ENCODE peak calls at places on chromosomes 13 and 19, in eight cellular contexts. Q is RWPE1; W is thyroid gland; M is lung; D is CD8-positive, alpha-beta T cell; A is SK-N-SH; I is tibial artery; H is H1. U is an unnamed sample.
A peak's percentile ranks its signal among the peaks of the same experiment; 100 is the strongest.

GRCh38 chr19:6528544-6529121 is 2.2 kb upstream of the TNFSF9 start:
- DNase-seq in Q (no peak), W (no peak), M (no peak), D (no peak), A (no peak), I (peak; percentile 70), H (no peak), U (no peak)

GRCh38 chr19:11399667-11400066 is 15.6 kb upstream of the EPOR start:
- DNase-seq in Q (no peak), W (no peak), M (no peak), D (no peak), A (no peak), I (no peak), H (no peak), U (no peak)

GRCh38 chr13:28566283-28566682 is 71.4 kb upstream of the FLT1 start:
- DNase-seq in Q (no peak), W (peak; percentile 76), M (no peak), D (no peak), A (no peak), I (no peak), H (no peak), U (no peak)

GRCh38 chr13:83740622-83741021 is 141.7 kb downstream of the SLITRK1 start:
- DNase-seq in Q (no peak), W (no peak), M (no peak), D (no peak), A (no peak), I (no peak), H (no peak), U (no peak)

GRCh38 chr13:94419304-94419943 is 60.1 kb downstream of the DCT start:
- DNase-seq in Q (no peak), W (no peak), M (no peak), D (no peak), A (no peak), I (no peak), H (no peak), U (no peak)

GRCh38 chr19:5170329-5170745 is 170.3 kb downstream of the PTPRS start:
- DNase-seq in Q (no peak), W (peak; percentile 26), M (peak; percentile 36), D (peak; percentile 18), A (peak; percentile 58), I (no peak), H (peak; percentile 95), U (peak; percentile 45)

GRCh38 chr13:36029171-36029570 is 102.0 kb downstream of the DCLK1 start:
- DNase-seq in Q (no peak), W (no peak), M (no peak), D (no peak), A (no peak), I (no peak), H (no peak), U (no peak)

GRCh38 chr19:5292453-5292842 is 48.2 kb downstream of the PTPRS start:
- DNase-seq in Q (peak; percentile 39), W (no peak), M (no peak), D (no peak), A (peak; percentile 93), I (peak; percentile 52), H (no peak), U (no peak)

GRCh38 chr13:52158629-52159158 is 703 bp downstream of the NEK3 start:
- DNase-seq in Q (peak; percentile 22), W (peak; percentile 29), M (no peak), D (no peak), A (peak; percentile 58), I (peak; percentile 45), H (no peak), U (no peak)

GRCh38 chr19:11164879-11165406 is 9.4 kb upstream of the SPC24 start:
- DNase-seq in Q (no peak), W (peak; percentile 30), M (peak; percentile 63), D (no peak), A (no peak), I (peak; percentile 90), H (no peak), U (no peak)

GRCh38 chr19:51000981-51001380 is 423 bp downstream of the KLK8 start:
- DNase-seq in Q (no peak), W (no peak), M (no peak), D (no peak), A (no peak), I (no peak), H (peak; percentile 67), U (no peak)

GRCh38 chr19:51002542-51003311 is 1.3 kb upstream of the KLK8 start:
- DNase-seq in Q (peak; percentile 94), W (no peak), M (no peak), D (no peak), A (peak; percentile 41), I (no peak), H (peak; percentile 83), U (no peak)

GRCh38 chr19:51001495-51001894 is at the start of gene KLK8:
- DNase-seq in Q (no peak), W (no peak), M (no peak), D (no peak), A (no peak), I (no peak), H (no peak), U (no peak)

GRCh38 chr19:51003316-51003715 is 1.9 kb upstream of the KLK8 start:
- DNase-seq in Q (no peak), W (no peak), M (no peak), D (no peak), A (peak; percentile 5), I (no peak), H (no peak), U (no peak)

DNA sequence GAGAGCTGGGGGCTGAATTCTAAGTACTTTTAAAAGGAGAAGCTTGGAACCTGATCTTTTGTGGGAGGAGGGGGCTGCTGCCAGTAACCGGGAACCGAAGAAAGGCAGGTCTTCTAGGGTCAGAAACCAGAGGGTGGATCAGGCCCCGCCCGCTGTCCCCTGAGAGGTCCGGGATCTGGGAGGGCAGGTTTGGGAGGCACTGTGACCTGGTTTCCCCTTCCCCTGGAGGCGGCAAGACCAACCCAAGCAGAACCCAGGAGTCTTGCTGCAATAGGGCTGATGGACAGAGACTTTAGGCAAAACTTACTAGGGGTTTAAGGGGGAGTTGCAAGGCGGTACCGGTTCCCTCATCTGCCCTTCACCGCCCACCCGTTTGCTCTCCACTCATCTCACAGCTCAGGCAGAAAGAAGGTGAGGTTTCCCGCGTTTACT is 713 bp upstream of the KLK8 start:
- DNase-seq in Q (no peak), W (no peak), M (no peak), D (no peak), A (no peak), I (no peak), H (no peak), U (no peak)
- H3K27ac ChIP-seq in Q (no peak overlapping the region), W (no peak overlapping the region), M (no peak overlapping the region), D (no peak overlapping the region), A (no peak overlapping the region), I (no peak overlapping the region), H (peak overlapping the region; percentile 6), U (no peak overlapping the region)

GRCh38 chr13:31119526-31119925 is 42.2 kb downstream of the HSPH1 start:
- DNase-seq in Q (no peak), W (no peak), M (no peak), D (no peak), A (no peak), I (no peak), H (peak; percentile 32), U (no peak)

GRCh38 chr13:31119966-31120733 is 41.6 kb downstream of the HSPH1 start:
- DNase-seq in Q (no peak), W (no peak), M (peak; percentile 26), D (no peak), A (no peak), I (no peak), H (peak; percentile 32), U (no peak)

GRCh38 chr13:31114641-31115040 is 47.1 kb downstream of the HSPH1 start:
- DNase-seq in Q (no peak), W (no peak), M (no peak), D (no peak), A (no peak), I (no peak), H (no peak), U (no peak)

GRCh38 chr13:31115616-31116015 is 46.1 kb downstream of the HSPH1 start:
- DNase-seq in Q (peak; percentile 11), W (no peak), M (no peak), D (no peak), A (no peak), I (no peak), H (no peak), U (no peak)

DNA sequence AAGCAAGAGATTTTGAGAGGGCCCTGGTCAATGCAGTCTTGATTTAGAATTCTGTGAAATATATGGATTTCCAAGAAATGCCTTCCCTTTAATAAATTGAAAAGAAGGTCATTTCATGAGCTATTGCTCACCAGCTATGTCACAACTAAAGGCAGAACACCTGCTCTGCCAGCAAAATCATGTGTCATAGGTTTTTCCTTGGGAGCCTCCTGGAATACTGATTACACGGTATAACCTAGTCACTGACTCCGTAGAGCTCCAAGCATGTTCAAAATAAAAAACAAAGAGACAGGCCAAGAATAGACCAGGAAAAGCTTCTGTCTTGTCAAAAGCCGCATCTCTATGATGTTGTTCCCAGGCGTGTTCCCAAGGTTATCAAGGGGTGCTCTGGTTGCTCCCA is 45.5 kb downstream of the HSPH1 start:
- DNase-seq in Q (peak; percentile 20), W (no peak), M (no peak), D (no peak), A (no peak), I (no peak), H (no peak), U (no peak)
- H3K27ac ChIP-seq in Q (no peak overlapping the region), W (no peak overlapping the region), M (no peak overlapping the region), D (no peak overlapping the region), A (no peak overlapping the region), I (no peak overlapping the region), H (no peak overlapping the region), U (no peak overlapping the region)

GRCh38 chr19:3945838-3946237 is 13.0 kb downstream of the NMRK2 start:
- DNase-seq in Q (no peak), W (no peak), M (no peak), D (no peak), A (no peak), I (no peak), H (no peak), U (no peak)

GRCh38 chr19:3944018-3944721 is 11.3 kb downstream of the NMRK2 start:
- DNase-seq in Q (no peak), W (no peak), M (no peak), D (no peak), A (no peak), I (no peak), H (no peak), U (no peak)

GRCh38 chr19:3942790-3943409 is 10.0 kb downstream of the NMRK2 start:
- DNase-seq in Q (no peak), W (no peak), M (no peak), D (no peak), A (no peak), I (no peak), H (no peak), U (no peak)
- H3K27ac ChIP-seq in Q (no peak overlapping the region), W (no peak overlapping the region), M (no peak overlapping the region), D (no peak overlapping the region), A (no peak overlapping the region), I (no peak overlapping the region), H (no peak overlapping the region), U (no peak overlapping the region)

DNA sequence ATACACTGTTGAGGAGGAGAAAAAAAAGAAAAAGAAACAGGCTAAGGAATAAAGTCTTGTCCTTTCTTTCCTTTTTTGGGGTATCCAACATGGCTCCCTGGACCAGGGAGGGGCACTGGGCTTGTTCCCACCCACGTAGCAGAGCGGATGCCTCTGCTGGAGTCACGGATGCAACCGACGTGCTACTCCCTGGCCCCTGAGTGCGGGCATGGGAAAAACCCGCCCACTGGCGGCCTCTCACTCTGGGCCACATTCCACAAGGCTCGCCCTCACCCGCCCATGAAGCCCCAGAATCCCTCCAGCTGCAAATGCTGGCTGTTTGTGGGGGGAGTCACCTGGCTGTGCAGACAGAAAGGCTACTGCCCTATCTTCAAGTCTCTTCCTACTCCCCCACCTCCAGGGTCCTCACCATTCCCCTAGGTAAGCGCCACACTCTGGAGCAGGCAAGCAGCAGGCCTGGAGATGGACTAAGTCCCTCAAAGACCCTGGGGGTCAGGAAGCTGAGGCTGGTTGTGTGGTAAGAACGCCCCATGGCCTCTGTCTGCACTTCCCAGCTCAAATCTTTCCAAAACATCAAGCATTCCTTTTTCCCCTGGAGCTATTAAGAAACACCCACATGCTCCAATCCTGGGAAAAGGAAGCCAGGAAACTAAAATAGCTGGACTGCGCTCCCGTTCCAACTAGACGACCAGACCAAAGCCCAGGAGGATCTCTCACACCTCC is 17.8 kb upstream of the EPHX3 start:
- DNase-seq in Q (peak; percentile 89), W (peak; percentile 35), M (no peak), D (no peak), A (no peak), I (peak; percentile 78), H (no peak), U (no peak)
- H3K27ac ChIP-seq in Q (peak overlapping the region; percentile 97), W (peak overlapping the region; percentile 69), M (peak overlapping the region; percentile 85), D (no peak overlapping the region), A (peak overlapping the region; percentile 97), I (peak overlapping the region; percentile 98), H (peak overlapping the region; percentile 43), U (no peak overlapping the region)